ENCODE peak calls at places on chromosome 12, in nine cellular contexts. Z is heart left ventricle, G is gastrocnemius medialis, J is NB4, N is transverse colon, B is IMR-90, I is uterus, K is testis, V is A549. H is an unnamed sample.

GRCh38 chr12:122891661-122892525 is 4.0 kb downstream of the VPS37B start:
- DNase-seq in K (no peak), Z (no peak), G (no peak), I (no peak), B (peak; percentile 88), V (peak; percentile 52), N (no peak), J (peak; percentile 80), H (peak; percentile 45)

GRCh38 chr12:68290126-68290525 is 36.7 kb upstream of the IL22 start:
- DNase-seq in J (no peak), K (no peak), V (no peak), N (no peak), B (no peak), Z (no peak), I (no peak), G (no peak), H (no peak)

GRCh38 chr12:32322354-32322753 is 77.0 kb upstream of the FGD4 start:
- DNase-seq in J (no peak), K (no peak), I (no peak), G (no peak), V (no peak), N (no peak), B (no peak), Z (no peak), H (no peak)

GRCh38 chr12:68374315-68374982 is 42.3 kb upstream of the MDM1 start:
- DNase-seq in Z (no peak), B (no peak), I (no peak), N (peak; percentile 48), K (no peak), G (peak; percentile 62), V (no peak), J (no peak), H (no peak)

GRCh38 chr12:31315089-31315725 is 10.7 kb downstream of the SINHCAF start:
- DNase-seq in J (no peak), I (no peak), V (no peak), Z (no peak), G (no peak), B (no peak), N (no peak), K (no peak), H (no peak)

GRCh38 chr12:76259660-76260389 is 88.4 kb downstream of the BBS10 start:
- DNase-seq in G (peak; percentile 28), K (no peak), Z (no peak), V (no peak), B (peak; percentile 94), I (no peak), J (no peak), N (no peak), H (no peak)

GRCh38 chr12:120762093-120762492 is 36.5 kb downstream of the ACADS start:
- DNase-seq in G (no peak), K (no peak), N (no peak), Z (no peak), J (no peak), V (no peak), I (no peak), B (no peak), H (no peak)

GRCh38 chr12:131333621-131334440 is 377.1 kb upstream of the SFSWAP start:
- DNase-seq in V (no peak), K (no peak), B (no peak), I (no peak), G (no peak), N (no peak), Z (no peak), J (no peak), H (no peak)

GRCh38 chr12:4153343-4153892 is 120.1 kb upstream of the CCND2 start:
- DNase-seq in J (peak; percentile 82), G (no peak), Z (no peak), V (no peak), I (no peak), N (peak; percentile 50), B (no peak), K (no peak), H (no peak)

GRCh38 chr12:23906329-23906728 is 43.1 kb downstream of the SOX5 start:
- DNase-seq in J (no peak), Z (peak; percentile 37), I (no peak), B (peak; percentile 45), G (no peak), K (no peak), V (no peak), N (no peak), H (no peak)

GRCh38 chr12:122932207-122932606 is 34.1 kb downstream of the ABCB9 start:
- DNase-seq in G (no peak), V (no peak), J (no peak), I (no peak), B (no peak), Z (no peak), N (peak; percentile 56), K (no peak), H (no peak)

GRCh38 chr12:93591137-93591868 is 18.8 kb downstream of the SOCS2 start:
- DNase-seq in B (peak; percentile 87), Z (peak; percentile 89), V (peak; percentile 82), G (peak; percentile 67), K (peak; percentile 85), I (peak; percentile 86), N (peak; percentile 72), J (peak; percentile 87), H (peak; percentile 92)

GRCh38 chr12:41932470-41932991 is 212.1 kb downstream of the GXYLT1 start:
- DNase-seq in V (no peak), K (peak; percentile 66), B (no peak), J (peak; percentile 94), Z (peak; percentile 92), I (peak; percentile 36), N (peak; percentile 28), G (peak; percentile 37), H (peak; percentile 48)

GRCh38 chr12:43957732-43958131 is 121.9 kb downstream of the TMEM117 start:
- DNase-seq in K (peak; percentile 40), I (no peak), N (no peak), V (peak; percentile 48), G (no peak), B (peak; percentile 67), J (peak; percentile 75), Z (no peak), H (no peak)

GRCh38 chr12:132204064-132204821 is 60.0 kb downstream of the NOC4L start:
- DNase-seq in G (no peak), I (no peak), J (peak; percentile 48), K (no peak), Z (no peak), B (no peak), V (no peak), N (no peak), H (no peak)

GRCh38 chr12:7399089-7399488 is 44.9 kb downstream of the CD163L1 start:
- DNase-seq in G (no peak), K (no peak), B (no peak), J (no peak), I (no peak), V (no peak), N (no peak), Z (no peak), H (no peak)

GRCh38 chr12:57735952-57736742 is 2.4 kb downstream of the AGAP2 start:
- DNase-seq in J (no peak), N (no peak), K (no peak), G (no peak), B (peak; percentile 37), V (peak; percentile 67), I (no peak), Z (peak; percentile 72), H (no peak)

GRCh38 chr12:71904629-71905028 is 34.0 kb upstream of the TPH2 start:
- DNase-seq in B (no peak), G (no peak), N (no peak), K (no peak), I (no peak), Z (no peak), V (no peak), J (peak; percentile 8), H (no peak)

GRCh38 chr12:96886998-96887677 is 19.9 kb upstream of the NEDD1 start:
- DNase-seq in N (no peak), J (no peak), G (no peak), K (peak; percentile 54), V (no peak), B (peak; percentile 66), I (peak; percentile 50), Z (no peak), H (no peak)

GRCh38 chr12:102964872-102965271 is 7.4 kb downstream of the ASCL1 start:
- DNase-seq in G (no peak), K (peak; percentile 60), I (no peak), N (peak; percentile 54), Z (no peak), V (peak; percentile 26), J (no peak), B (no peak), H (no peak)

GRCh38 chr12:53344824-53345485 is 8.8 kb upstream of the SP7 start:
- DNase-seq in G (peak; percentile 63), K (peak; percentile 76), N (peak; percentile 78), J (peak; percentile 83), Z (peak; percentile 88), B (peak; percentile 72), V (peak; percentile 76), I (peak; percentile 84), H (peak; percentile 88)
- TF ChIP-seq POLR2A in G (peak; percentile 39), K (no peak), N (peak; percentile 21), J (no peak), Z (peak; percentile 55), B (peak; percentile 61), V (peak; percentile 59), I (peak; percentile 30), H (no peak)

GRCh38 chr12:54364413-54364812 is at the start of gene GPR84:
- DNase-seq in I (no peak), N (no peak), J (peak; percentile 95), K (no peak), G (no peak), B (no peak), V (no peak), Z (no peak), H (no peak)
- TF ChIP-seq POLR2A in I (no peak), N (no peak), J (peak; percentile 39), K (no peak), G (no peak), B (no peak), V (no peak), Z (no peak), H (no peak)

GRCh38 chr12:111425655-111426054 is 19.9 kb downstream of the SH2B3 start:
- DNase-seq in I (no peak), G (no peak), Z (no peak), K (no peak), B (peak; percentile 39), J (no peak), V (no peak), N (no peak), H (no peak)
- TF ChIP-seq POLR2A in I (no peak), G (no peak), Z (no peak), K (no peak), B (no peak), J (no peak), V (no peak), N (no peak), H (no peak)

DNA sequence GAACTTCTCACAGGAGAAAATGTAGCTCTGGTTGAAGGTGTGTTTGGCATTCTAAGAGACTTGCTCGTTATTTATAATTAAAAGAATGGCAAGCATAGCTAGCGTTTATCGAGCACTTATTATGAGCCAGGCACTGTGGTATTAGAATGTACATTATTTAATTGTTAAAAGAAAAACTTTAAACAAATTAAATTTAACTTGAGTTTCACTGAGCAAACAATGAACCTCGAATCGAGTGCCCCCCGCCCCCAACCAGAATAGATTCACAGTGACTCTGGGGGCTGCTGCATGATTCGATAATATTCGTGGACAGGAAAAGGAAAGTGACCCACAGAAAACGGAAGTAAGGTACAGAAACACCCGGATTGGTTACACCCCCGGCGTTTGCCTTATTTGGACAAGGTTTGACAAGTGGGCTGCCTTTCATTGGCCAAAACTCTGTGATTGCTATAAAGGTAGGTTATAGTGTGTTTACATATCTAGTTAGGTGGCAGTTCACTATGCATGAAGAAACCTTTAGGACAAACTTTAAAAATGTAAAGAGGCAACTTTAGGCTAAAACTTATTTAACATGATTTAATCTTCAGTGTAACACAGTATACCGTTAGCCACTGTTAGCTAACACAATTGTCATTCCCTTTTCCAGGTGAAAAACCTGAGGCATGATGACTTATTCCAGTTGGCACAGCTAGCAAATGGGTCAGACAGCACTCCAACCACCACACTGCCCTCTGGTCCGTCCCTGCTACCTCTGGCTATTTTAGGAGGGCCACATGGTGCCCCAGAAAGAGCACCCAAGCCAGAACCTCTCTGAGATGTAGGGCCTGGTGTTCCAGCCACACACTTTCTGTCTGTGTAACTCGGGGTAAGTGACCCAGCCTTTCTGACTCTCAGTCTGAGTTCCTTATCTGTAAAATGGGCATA is 7.1 kb downstream of the SCNN1A start:
- DNase-seq in B (no peak), I (no peak), N (no peak), J (peak; percentile 68), Z (no peak), V (peak; percentile 67), K (no peak), G (peak; percentile 48), H (no peak)
- TF ChIP-seq POLR2A in B (no peak), I (no peak), N (no peak), J (no peak), Z (no peak), V (no peak), K (no peak), G (no peak), H (no peak)

H was measured in adrenal gland.